ENCODE peak calls at places on chromosomes 12 and 14, in ten cellular contexts. H is aorta, E is neural crest cell, L is heart right ventricle, M is HCT116, G is A549, N is left cardiac atrium, V is skeletal muscle cell, O is astrocyte of the spinal cord, P is AG04449. U is an unnamed sample.

GRCh38 chr12:27236498-27236897 is 7.6 kb upstream of the STK38L start:
- DNase-seq in P (no peak), N (no peak), E (no peak), O (no peak), H (no peak), V (no peak), L (no peak), G (no peak), M (peak), U (peak)

GRCh38 chr14:79605863-79606262 is 605.4 kb downstream of the DIO2 start:
- DNase-seq in V (no peak), G (no peak), N (no peak), M (no peak), P (no peak), H (no peak), L (no peak), O (no peak), E (no peak), U (no peak)

GRCh38 chr12:28191690-28192089 is 1.4 kb downstream of the CCDC91 start:
- DNase-seq in O (peak), E (no peak), N (no peak), H (no peak), P (no peak), G (peak), L (no peak), V (no peak), M (no peak), U (peak)

GRCh38 chr12:67943295-67943892 is 45.9 kb upstream of the IFNG-AS1 start:
- DNase-seq in E (peak), V (no peak), P (peak), H (peak), L (no peak), G (peak), M (peak), O (peak), N (peak), U (peak)

GRCh38 chr12:95859947-95860850 is 1.4 kb downstream of the SNRPF start:
- DNase-seq in N (no peak), M (no peak), L (no peak), V (no peak), O (no peak), P (no peak), G (no peak), E (no peak), H (no peak), U (no peak)

GRCh38 chr14:92603309-92604257 is 90.0 kb downstream of the RIN3 start:
- DNase-seq in M (no peak), L (peak), N (no peak), O (peak), H (peak), P (no peak), E (no peak), G (peak), V (peak), U (peak)

GRCh38 chr12:116324684-116325664 is 47.5 kb upstream of the MED13L start:
- DNase-seq in O (no peak), H (no peak), L (no peak), G (no peak), M (no peak), N (no peak), E (no peak), P (no peak), V (no peak), U (no peak)

GRCh38 chr14:35402323-35403084 is 2.0 kb downstream of the NFKBIA start:
- DNase-seq in P (no peak), L (no peak), V (no peak), N (peak), M (no peak), H (no peak), G (no peak), E (no peak), O (no peak), U (peak)

GRCh38 chr12:101781834-101782543 is 42.7 kb upstream of the SYCP3 start:
- DNase-seq in N (no peak), G (no peak), P (peak), V (no peak), E (no peak), H (no peak), L (no peak), O (peak), M (no peak), U (no peak)

GRCh38 chr12:47905313-47905730 is 528 bp upstream of the VDR start:
- DNase-seq in H (peak), M (no peak), G (no peak), N (peak), L (peak), O (peak), P (no peak), E (no peak), V (no peak), U (no peak)

GRCh38 chr14:33799705-33800269 is 151.1 kb downstream of the EGLN3 start:
- DNase-seq in L (peak), H (peak), E (no peak), O (no peak), M (no peak), G (no peak), N (peak), P (no peak), V (no peak), U (no peak)

GRCh38 chr14:51547260-51547659 is 104.5 kb upstream of the FRMD6 start:
- DNase-seq in L (no peak), P (peak), G (peak), E (no peak), V (peak), O (peak), H (peak), M (peak), N (peak), U (peak)

GRCh38 chr14:99684356-99684952 is 356 bp downstream of the CYP46A1 start:
- DNase-seq in L (no peak), P (no peak), M (no peak), N (no peak), G (no peak), O (no peak), V (no peak), E (no peak), H (no peak), U (no peak)

GRCh38 chr12:52323001-52323400 is 1.8 kb upstream of the KRT83 start:
- DNase-seq in O (no peak), N (no peak), P (no peak), L (no peak), G (no peak), M (no peak), V (no peak), E (no peak), H (no peak), U (no peak)

GRCh38 chr12:20127401-20127800 is 240.9 kb upstream of the PDE3A start:
- DNase-seq in G (no peak), O (no peak), L (no peak), P (no peak), E (no peak), M (no peak), H (no peak), V (peak), N (no peak), U (peak)